ENCODE peak calls at places on chromosomes 5 and 9, in nine cellular contexts. L, X, U, C, I, D, F, O and N are unnamed samples.

GRCh38 chr5:128216860-128217531 is 133.4 kb downstream of the SLC12A2 start:
- DNase-seq in U (no peak), D (no peak), F (peak; percentile 76), I (peak; percentile 70), L (no peak), X (no peak), C (peak; percentile 64), O (peak; percentile 91), N (peak; percentile 87)

GRCh38 chr9:131799177-131799823 is 59.4 kb upstream of the RAPGEF1 start:
- DNase-seq in F (peak; percentile 49), D (peak; percentile 26), O (peak; percentile 19), L (no peak), U (no peak), X (peak; percentile 74), I (peak; percentile 34), C (peak; percentile 32), N (no peak)

GRCh38 chr9:129023036-129023907 is 4.9 kb downstream of the SH3GLB2 start:
- DNase-seq in L (peak; percentile 93), U (no peak), I (peak; percentile 79), X (no peak), D (no peak), C (peak; percentile 74), O (peak; percentile 32), F (peak; percentile 79), N (peak; percentile 88)

GRCh38 chr9:73176450-73176875 is 24.8 kb downstream of the ANXA1 start:
- DNase-seq in U (peak; percentile 58), O (peak; percentile 81), C (no peak), D (no peak), X (no peak), I (no peak), L (no peak), F (no peak), N (no peak)

GRCh38 chr5:181160144-181160754 is 12.9 kb downstream of the OR2V2 start:
- DNase-seq in F (peak; percentile 53), L (peak; percentile 73), U (peak; percentile 87), X (no peak), C (peak; percentile 47), I (peak; percentile 59), O (peak; percentile 32), D (peak; percentile 70), N (no peak)

GRCh38 chr9:93255994-93256877 is 72.3 kb downstream of the WNK2 start:
- DNase-seq in L (no peak), F (no peak), D (no peak), X (no peak), I (no peak), U (no peak), O (no peak), C (no peak), N (peak; percentile 79)

GRCh38 chr5:91027316-91027937 is 355.7 kb downstream of the ARRDC3 start:
- DNase-seq in O (no peak), L (no peak), I (no peak), X (no peak), C (no peak), D (no peak), F (no peak), U (no peak), N (no peak)

GRCh38 chr5:167485395-167485794 is 806.0 kb upstream of the WWC1 start:
- DNase-seq in I (no peak), U (no peak), X (no peak), L (no peak), O (peak; percentile 1), F (peak; percentile 10), D (no peak), C (no peak), N (no peak)

GRCh38 chr5:31855527-31855862 is 216.6 kb downstream of the PDZD2 start:
- DNase-seq in F (no peak), I (no peak), D (no peak), O (no peak), C (no peak), X (no peak), L (no peak), U (no peak), N (no peak)

GRCh38 chr5:73338201-73339126 is 110.1 kb downstream of the FOXD1 start:
- DNase-seq in U (no peak), L (no peak), X (no peak), F (peak; percentile 91), C (no peak), I (peak; percentile 89), D (no peak), O (no peak), N (peak; percentile 87)

GRCh38 chr9:137084526-137084925 is 2.3 kb upstream of the MAN1B1 start:
- DNase-seq in C (no peak), D (no peak), U (no peak), O (peak; percentile 70), L (no peak), I (no peak), F (no peak), X (no peak), N (no peak)
- TF ChIP-seq CTCF in C (no peak), D (no peak), U (no peak), O (no peak), L (no peak), I (no peak), F (no peak), X (no peak), N (no peak)

GRCh38 chr5:96838483-96839395 is 31.0 kb upstream of the ERAP1 start:
- DNase-seq in I (no peak), X (no peak), D (no peak), L (no peak), F (no peak), C (no peak), O (peak; percentile 24), U (no peak), N (no peak)

GRCh38 chr5:96835727-96836126 is 28.0 kb upstream of the ERAP1 start:
- DNase-seq in X (no peak), O (no peak), U (no peak), F (no peak), D (no peak), L (no peak), C (no peak), I (no peak), N (no peak)

GRCh38 chr5:96834016-96834415 is 26.3 kb upstream of the ERAP1 start:
- DNase-seq in C (no peak), X (no peak), F (no peak), L (no peak), I (no peak), U (no peak), O (no peak), D (no peak), N (no peak)

GRCh38 chr5:96837303-96837702 is 29.6 kb upstream of the ERAP1 start:
- DNase-seq in U (no peak), D (no peak), L (no peak), C (no peak), X (no peak), I (no peak), F (no peak), O (no peak), N (no peak)

GRCh38 chr5:96836817-96837216 is 29.1 kb upstream of the ERAP1 start:
- DNase-seq in X (no peak), L (no peak), I (no peak), D (no peak), C (no peak), U (no peak), F (no peak), O (no peak), N (no peak)
- TF ChIP-seq CTCF in X (no peak), L (no peak), I (no peak), D (no peak), C (no peak), U (no peak), F (no peak), O (no peak), N (no peak)

DNA sequence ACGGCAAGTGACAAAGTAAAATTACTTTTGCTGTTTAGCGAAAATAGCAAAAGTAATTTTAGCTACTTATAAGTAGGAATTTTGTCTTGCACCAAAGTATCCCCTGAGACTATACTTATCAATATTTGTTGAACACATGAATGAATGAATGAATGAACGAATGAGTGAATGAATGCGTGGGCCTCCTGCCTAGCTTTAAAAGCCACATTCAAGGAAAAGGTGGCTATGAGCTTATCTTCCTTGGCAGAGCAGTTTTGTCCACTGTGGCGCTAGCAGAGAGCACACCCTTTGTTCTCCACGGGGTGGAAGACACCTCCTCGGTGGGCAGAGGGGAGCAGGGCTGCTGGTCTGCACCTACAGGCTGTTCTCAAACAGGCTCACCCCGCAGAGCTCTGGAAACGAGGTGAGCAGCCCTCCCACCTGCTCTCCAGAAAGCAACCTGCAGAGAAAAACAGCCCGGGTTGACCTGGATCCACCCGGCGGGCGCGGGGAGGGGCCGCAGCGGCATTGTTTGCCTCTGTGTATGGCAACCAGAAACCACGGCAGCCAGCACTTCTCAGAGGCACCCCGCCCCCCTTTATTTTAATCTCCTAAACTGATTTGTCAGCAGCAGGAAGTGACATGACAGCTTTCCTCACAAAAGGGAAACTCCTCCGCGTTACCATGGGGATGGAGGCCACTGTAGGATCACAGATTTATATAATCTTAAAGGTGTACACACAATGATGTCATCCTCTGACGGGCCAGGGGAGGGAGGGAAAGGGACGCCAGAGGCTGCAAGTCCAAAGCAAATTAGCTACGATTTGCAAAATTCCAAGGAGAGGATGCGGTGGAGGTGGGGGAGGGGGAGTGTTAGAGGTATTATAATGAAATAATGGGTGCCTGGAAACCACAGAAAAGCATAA is 5.9 kb downstream of the DUSP1 start:
- DNase-seq in C (peak; percentile 100), X (peak; percentile 89), U (peak; percentile 98), D (peak; percentile 97), O (peak; percentile 99), L (peak; percentile 91), F (peak; percentile 100), I (peak; percentile 99), N (peak; percentile 96)
- TF ChIP-seq CTCF in C (no peak), X (no peak), U (no peak), D (no peak), O (no peak), L (peak; percentile 14), F (peak; percentile 16), I (no peak), N (no peak)

GRCh38 chr9:107299437-107299836 is 16.4 kb downstream of the RAD23B start:
- DNase-seq in O (no peak), F (no peak), I (no peak), X (no peak), D (no peak), U (no peak), L (no peak), C (no peak), N (no peak)
- TF ChIP-seq CTCF in O (peak; percentile 21), F (peak; percentile 32), I (peak; percentile 25), X (peak; percentile 30), D (no peak), U (no peak), L (peak; percentile 17), C (peak; percentile 21), N (peak; percentile 24)

GRCh38 chr5:151058301-151058700 is 22.5 kb downstream of the TNIP1 start:
- DNase-seq in L (no peak), F (no peak), X (no peak), I (no peak), C (no peak), U (no peak), O (no peak), D (no peak), N (no peak)
- TF ChIP-seq CTCF in L (peak; percentile 20), F (peak; percentile 26), X (peak; percentile 34), I (no peak), C (peak; percentile 23), U (no peak), O (no peak), D (no peak), N (no peak)

GRCh38 chr9:127971357-127972315 is 9.2 kb downstream of the EEIG1 start:
- DNase-seq in C (no peak), D (no peak), I (no peak), U (no peak), L (peak; percentile 57), F (peak; percentile 18), X (no peak), O (no peak), N (no peak)
- TF ChIP-seq CTCF in C (no peak), D (no peak), I (no peak), U (no peak), L (no peak), F (no peak), X (no peak), O (no peak), N (no peak)

GRCh38 chr9:125337282-125337681 is 75.7 kb downstream of the GAPVD1 start:
- DNase-seq in O (no peak), L (no peak), I (no peak), X (no peak), U (no peak), F (no peak), D (no peak), C (peak; percentile 9), N (no peak)
- TF ChIP-seq CTCF in O (no peak), L (no peak), I (no peak), X (no peak), U (no peak), F (peak; percentile 24), D (no peak), C (no peak), N (no peak)